ENCODE peak calls at places on chromosomes 3 and 15, in nine cellular contexts. M, E, S, H, R, B, A, D and I are unnamed samples.

GRCh38 chr3:129441215-129441614 is 1.2 kb downstream of the IFT122 start:
- DNase-seq in M (no peak), E (no peak), S (no peak), H (no peak), R (peak), B (no peak), A (no peak), D (no peak), I (no peak)

GRCh38 chr15:99983894-99984293 is 250.7 kb upstream of the LYSMD4 start:
- DNase-seq in M (no peak), E (no peak), S (no peak), H (no peak), R (no peak), B (no peak), A (peak), D (no peak), I (no peak)

GRCh38 chr3:73637042-73637441 is 12.3 kb upstream of the PDZRN3 start:
- DNase-seq in M (no peak), E (no peak), S (no peak), H (no peak), R (no peak), B (no peak), A (peak), D (no peak), I (no peak)

GRCh38 chr3:189787622-189788021 is 156.4 kb downstream of the TP63 start:
- DNase-seq in M (no peak), E (no peak), S (peak), H (no peak), R (no peak), B (no peak), A (peak), D (no peak), I (no peak)

GRCh38 chr3:100999160-100999559 is 5.9 kb upstream of the ABI3BP start:
- DNase-seq in M (no peak), E (no peak), S (no peak), H (no peak), R (no peak), B (no peak), A (no peak), D (no peak), I (no peak)

GRCh38 chr15:32042269-32042996 is 12.1 kb downstream of the CHRNA7 start:
- DNase-seq in M (no peak), E (peak), S (no peak), H (no peak), R (no peak), B (no peak), A (peak), D (peak), I (no peak)

GRCh38 chr15:82850242-82850591 is 40.8 kb downstream of the WHAMM start:
- DNase-seq in M (no peak), E (no peak), S (peak), H (no peak), R (no peak), B (no peak), A (no peak), D (no peak), I (peak)

GRCh38 chr15:98959640-98960007 is 48.0 kb downstream of the PGPEP1L start:
- DNase-seq in M (no peak), E (no peak), S (no peak), H (no peak), R (no peak), B (no peak), A (no peak), D (no peak), I (no peak)

GRCh38 chr15:67030036-67030762 is 35.2 kb upstream of the SMAD3 start:
- DNase-seq in M (peak), E (no peak), S (no peak), H (no peak), R (no peak), B (peak), A (no peak), D (no peak), I (no peak)

GRCh38 chr3:65778966-65779365 is 259.8 kb downstream of the MAGI1 start:
- DNase-seq in M (no peak), E (no peak), S (peak), H (no peak), R (no peak), B (no peak), A (no peak), D (no peak), I (no peak)

GRCh38 chr3:127701281-127701792 is 28.6 kb downstream of the ABTB1 start:
- DNase-seq in M (no peak), E (no peak), S (no peak), H (no peak), R (no peak), B (no peak), A (no peak), D (no peak), I (no peak)

GRCh38 chr3:107660316-107660976 is 137.7 kb downstream of the BBX start:
- DNase-seq in M (no peak), E (no peak), S (peak), H (peak), R (peak), B (peak), A (peak), D (peak), I (no peak)

GRCh38 chr3:80040113-80040512 is 272.3 kb upstream of the ROBO1 start:
- DNase-seq in M (no peak), E (no peak), S (no peak), H (no peak), R (no peak), B (no peak), A (no peak), D (no peak), I (no peak)

GRCh38 chr3:177468331-177468730 is 271.0 kb upstream of the TBL1XR1 start:
- DNase-seq in M (no peak), E (peak), S (peak), H (peak), R (no peak), B (no peak), A (no peak), D (no peak), I (no peak)

GRCh38 chr3:64039972-64040733 is 16.9 kb upstream of the PSMD6 start:
- DNase-seq in M (no peak), E (no peak), S (no peak), H (no peak), R (no peak), B (no peak), A (no peak), D (no peak), I (no peak)

GRCh38 chr15:74179983-74180688 is 6.6 kb downstream of the ISLR start:
- DNase-seq in M (no peak), E (no peak), S (peak), H (no peak), R (no peak), B (no peak), A (no peak), D (no peak), I (no peak)

GRCh38 chr3:189304465-189305341 is 132.9 kb downstream of the TPRG1 start:
- DNase-seq in M (peak), E (no peak), S (peak), H (peak), R (no peak), B (no peak), A (peak), D (no peak), I (no peak)

GRCh38 chr15:74988007-74988800 is 7.2 kb upstream of the SCAMP5 start:
- DNase-seq in M (no peak), E (no peak), S (peak), H (no peak), R (peak), B (peak), A (peak), D (peak), I (no peak)

GRCh38 chr3:16884084-16884747 is 539 bp upstream of the PLCL2 start:
- DNase-seq in M (no peak), E (no peak), S (peak), H (no peak), R (peak), B (no peak), A (peak), D (no peak), I (no peak)

GRCh38 chr3:52704611-52705437 is 767 bp downstream of the GLT8D1 start:
- DNase-seq in M (no peak), E (no peak), S (no peak), H (no peak), R (peak), B (peak), A (peak), D (no peak), I (no peak)

GRCh38 chr3:167030059-167030458 is 350.0 kb downstream of the ZBBX start:
- DNase-seq in M (no peak), E (no peak), S (no peak), H (no peak), R (no peak), B (no peak), A (no peak), D (no peak), I (no peak)
- H3K4me3 ChIP-seq in M (no peak), E (no peak), S (no peak), H (no peak), R (no peak), B (no peak), A (no peak), D (no peak), I (no peak)

GRCh38 chr3:187319699-187320302 is 28.3 kb upstream of the MASP1 start:
- DNase-seq in M (peak), E (peak), S (peak), H (no peak), R (peak), B (peak), A (peak), D (peak), I (no peak)
- H3K4me3 ChIP-seq in M (no peak), E (no peak), S (no peak), H (no peak), R (peak), B (no peak), A (peak), D (no peak), I (no peak)

DNA sequence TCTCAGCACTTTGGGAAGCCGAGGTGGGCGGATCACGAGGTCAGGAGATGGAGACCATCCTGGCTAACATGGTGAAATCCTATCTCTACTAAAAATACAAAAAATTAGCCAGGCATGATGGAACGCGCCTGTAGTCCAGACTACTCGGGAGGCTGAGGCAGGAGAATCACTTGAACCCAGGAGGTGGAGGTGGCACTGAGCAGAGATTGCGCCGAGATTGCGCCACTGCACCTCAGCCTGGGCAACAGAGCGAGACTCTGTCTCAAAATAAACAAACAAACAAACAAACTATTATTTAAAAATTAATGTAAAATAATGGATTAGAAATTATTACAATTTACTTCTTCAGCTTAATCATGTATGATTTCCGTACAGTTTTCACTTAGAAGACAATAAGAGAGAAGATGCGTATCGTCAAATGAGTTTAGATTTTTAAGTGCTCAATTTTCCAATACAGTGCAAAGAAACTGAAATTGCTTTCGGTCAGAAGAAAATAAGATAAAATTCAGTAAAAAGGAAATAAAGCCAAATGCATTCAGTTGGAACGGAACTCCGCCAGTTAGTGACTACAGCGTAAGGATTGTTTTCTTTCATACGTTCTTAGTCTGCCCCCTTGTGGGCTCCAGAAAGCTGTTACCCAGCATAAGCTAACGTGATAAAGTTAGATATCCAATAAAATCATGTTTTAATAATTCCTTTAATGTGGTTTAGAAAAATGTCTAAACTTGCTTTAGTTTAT is 24.8 kb downstream of the AADAC start:
- DNase-seq in M (no peak), E (peak), S (peak), H (no peak), R (peak), B (peak), A (peak), D (peak), I (no peak)
- H3K4me3 ChIP-seq in M (no peak), E (no peak), S (no peak), H (no peak), R (no peak), B (no peak), A (peak), D (peak), I (peak)

DNA sequence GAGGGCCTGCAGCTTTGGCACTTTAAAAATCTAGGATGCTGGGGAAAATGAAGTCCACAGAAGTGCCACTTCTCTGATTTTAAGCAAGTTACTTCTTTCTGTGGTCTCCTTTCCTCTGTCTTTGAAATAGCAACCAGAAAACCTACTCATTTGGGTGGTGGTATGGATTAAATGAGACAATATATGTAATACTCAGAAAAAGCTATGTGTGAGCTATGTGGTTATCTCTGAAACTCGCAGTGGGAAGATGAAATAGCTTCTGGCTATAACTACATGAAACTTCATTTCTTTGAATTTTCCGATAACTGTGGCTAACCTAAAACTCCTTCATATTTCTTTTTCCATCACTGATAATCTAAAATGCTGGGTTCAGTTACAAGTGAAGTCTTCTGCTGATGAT is 368.9 kb downstream of the CLSTN2 start:
- DNase-seq in M (no peak), E (no peak), S (no peak), H (no peak), R (no peak), B (no peak), A (no peak), D (no peak), I (no peak)
- H3K4me3 ChIP-seq in M (no peak), E (no peak), S (no peak), H (no peak), R (no peak), B (no peak), A (no peak), D (no peak), I (no peak)

GRCh38 chr15:70050447-70050846 is 47.3 kb downstream of the TLE3 start:
- DNase-seq in M (no peak), E (no peak), S (no peak), H (no peak), R (no peak), B (no peak), A (no peak), D (no peak), I (no peak)

GRCh38 chr15:70049701-70050445 is 47.8 kb downstream of the TLE3 start:
- DNase-seq in M (no peak), E (no peak), S (no peak), H (no peak), R (no peak), B (no peak), A (no peak), D (no peak), I (no peak)

GRCh38 chr15:70048578-70048977 is 49.1 kb downstream of the TLE3 start:
- DNase-seq in M (no peak), E (no peak), S (no peak), H (no peak), R (no peak), B (no peak), A (no peak), D (no peak), I (no peak)

GRCh38 chr15:70048196-70048565 is 49.5 kb downstream of the TLE3 start:
- DNase-seq in M (no peak), E (no peak), S (no peak), H (no peak), R (no peak), B (no peak), A (no peak), D (no peak), I (no peak)

DNA sequence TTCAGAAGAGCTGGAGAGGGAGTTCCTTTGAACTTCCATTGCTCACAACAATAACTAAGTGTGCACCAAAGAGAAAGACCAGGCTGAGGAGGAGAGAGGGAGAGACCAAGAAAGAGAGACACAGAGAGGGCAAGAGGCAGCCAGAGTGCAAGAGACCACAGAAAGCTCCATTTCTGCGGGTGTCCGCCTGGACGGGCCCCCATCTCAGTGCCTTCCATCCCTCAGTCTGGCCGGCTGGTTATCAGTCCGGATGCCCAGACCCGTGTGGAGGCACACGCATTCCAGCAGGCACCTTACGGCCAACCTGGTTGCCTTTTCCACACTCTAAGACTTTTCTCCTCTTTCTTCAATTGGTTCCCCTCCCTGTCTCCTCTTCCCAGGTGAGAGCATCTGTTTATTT is 48.6 kb downstream of the TLE3 start:
- DNase-seq in M (no peak), E (no peak), S (no peak), H (no peak), R (no peak), B (no peak), A (no peak), D (no peak), I (no peak)
- H3K4me3 ChIP-seq in M (no peak), E (no peak), S (no peak), H (no peak), R (no peak), B (no peak), A (no peak), D (no peak), I (no peak)